ENCODE peak calls at places on chromosomes 2 and 18, in eight cellular contexts. J, A, N, I, C, V, R and F are unnamed samples.
A peak's percentile ranks its signal among the peaks of the same experiment; 100 is the strongest.

GRCh38 chr2:217685255-217685605 is 317.6 kb downstream of the TNS1 start:
- DNase-seq in R (no peak), A (peak; percentile 99), V (no peak), I (peak; percentile 3), N (no peak), C (peak; percentile 62), J (no peak), F (no peak)

GRCh38 chr2:173087214-173087581 is 11.6 kb downstream of the MAP3K20 start:
- DNase-seq in N (no peak), V (no peak), A (peak; percentile 28), C (no peak), I (no peak), J (no peak), R (no peak), F (no peak)

GRCh38 chr2:455913-456312 is 168.0 kb upstream of the ALKAL2 start:
- DNase-seq in R (no peak), N (no peak), J (no peak), V (no peak), I (no peak), C (no peak), A (no peak), F (no peak)

GRCh38 chr18:79518683-79519128 is 123.0 kb downstream of the NFATC1 start:
- DNase-seq in N (no peak), V (no peak), C (no peak), J (no peak), A (no peak), I (no peak), R (no peak), F (no peak)

GRCh38 chr2:170524828-170525565 is 190.1 kb upstream of the SP5 start:
- DNase-seq in V (no peak), I (no peak), C (no peak), J (no peak), A (peak; percentile 56), R (no peak), N (no peak), F (no peak)

GRCh38 chr2:28869494-28870145 is 489 bp downstream of the TRMT61B start:
- DNase-seq in R (no peak), A (peak; percentile 35), C (no peak), I (peak; percentile 52), J (no peak), V (peak; percentile 8), N (peak; percentile 6), F (no peak)

GRCh38 chr2:84995826-84996225 is 24.9 kb downstream of the KCMF1 start:
- DNase-seq in C (no peak), N (no peak), V (no peak), I (no peak), J (no peak), R (no peak), A (no peak), F (no peak)

GRCh38 chr18:24118750-24119577 is 19.9 kb upstream of the CABYR start:
- DNase-seq in R (peak; percentile 49), A (peak; percentile 65), C (peak; percentile 69), V (peak; percentile 65), I (peak; percentile 81), J (peak; percentile 46), N (peak; percentile 65), F (peak; percentile 76)

GRCh38 chr2:239940861-239941570 is 84.1 kb downstream of the NDUFA10 start:
- DNase-seq in C (no peak), I (no peak), A (no peak), N (no peak), J (no peak), V (no peak), R (no peak), F (no peak)

GRCh38 chr2:196971574-196972279 is 45.2 kb upstream of the PGAP1 start:
- DNase-seq in R (no peak), V (no peak), J (no peak), I (no peak), N (no peak), A (no peak), C (no peak), F (no peak)

GRCh38 chr2:241804326-241805276 is 4.4 kb upstream of the NEU4 start:
- DNase-seq in R (no peak), A (peak; percentile 47), J (no peak), N (no peak), I (no peak), V (no peak), C (no peak), F (no peak)

GRCh38 chr2:9779572-9780264 is 63.6 kb upstream of the TAF1B start:
- DNase-seq in J (no peak), N (peak; percentile 47), C (peak; percentile 18), I (no peak), V (no peak), R (no peak), A (no peak), F (peak; percentile 40)

GRCh38 chr2:239241431-239241830 is 159.4 kb downstream of the HDAC4 start:
- DNase-seq in C (no peak), R (no peak), V (no peak), J (no peak), I (no peak), N (no peak), A (no peak), F (no peak)

GRCh38 chr2:176508374-176508773 is 239.1 kb downstream of the MTX2 start:
- DNase-seq in A (no peak), V (no peak), R (no peak), C (no peak), N (no peak), J (no peak), I (no peak), F (no peak)

GRCh38 chr2:230944804-230945372 is 19.8 kb upstream of the GPR55 start:
- DNase-seq in V (no peak), J (no peak), N (no peak), C (no peak), I (no peak), R (no peak), A (no peak), F (no peak)

GRCh38 chr2:47246646-47247045 is 91.5 kb upstream of the STPG4 start:
- DNase-seq in I (no peak), C (no peak), V (no peak), R (no peak), A (no peak), J (no peak), N (no peak), F (no peak)

GRCh38 chr2:854460-854859 is 96.2 kb upstream of the SNTG2 start:
- DNase-seq in J (peak; percentile 6), C (no peak), A (peak; percentile 2), N (peak; percentile 48), I (peak; percentile 50), V (peak; percentile 46), R (peak; percentile 9), F (no peak)

GRCh38 chr2:206423147-206423546 is 20.2 kb upstream of the ADAM23 start:
- DNase-seq in A (peak; percentile 74), N (no peak), R (no peak), J (no peak), I (no peak), V (peak; percentile 20), C (no peak), F (no peak)

GRCh38 chr2:112881217-112882000 is 29.6 kb upstream of the IL37 start:
- DNase-seq in R (peak; percentile 58), I (no peak), A (peak; percentile 87), N (no peak), C (no peak), V (peak; percentile 18), J (no peak), F (no peak)

GRCh38 chr2:43405829-43406228 is 179.4 kb upstream of the ZFP36L2 start:
- DNase-seq in C (no peak), V (no peak), N (no peak), J (no peak), R (no peak), A (no peak), I (peak; percentile 67), F (no peak)

GRCh38 chr18:1075310-1075709 is 170.6 kb downstream of the ADCYAP1 start:
- DNase-seq in A (no peak), J (no peak), V (no peak), N (no peak), C (no peak), R (no peak), I (no peak), F (no peak)

GRCh38 chr2:10524341-10524740 is 76.2 kb upstream of the ODC1 start:
- DNase-seq in R (no peak), I (no peak), J (no peak), C (no peak), V (no peak), N (no peak), A (no peak), F (no peak)

GRCh38 chr2:17245921-17246320 is 272.3 kb downstream of the RAD51AP2 start:
- DNase-seq in J (no peak), I (no peak), R (no peak), A (peak; percentile 4), N (no peak), C (no peak), V (no peak), F (no peak)

GRCh38 chr2:11234309-11234708 is 79.0 kb downstream of the SLC66A3 start:
- DNase-seq in C (no peak), V (peak; percentile 7), I (no peak), N (no peak), R (no peak), J (no peak), A (peak; percentile 11), F (no peak)

GRCh38 chr2:2558476-2558875 is 227.4 kb upstream of the MYT1L start:
- DNase-seq in A (no peak), R (no peak), C (no peak), V (no peak), J (no peak), I (no peak), N (no peak), F (no peak)

GRCh38 chr2:28128281-28128950 is 237.9 kb downstream of the BABAM2 start:
- DNase-seq in V (no peak), N (no peak), I (no peak), R (no peak), J (no peak), C (no peak), A (peak; percentile 28), F (no peak)

GRCh38 chr2:28624798-28625701 is 126.6 kb upstream of the PPP1CB start:
- DNase-seq in R (peak; percentile 35), J (no peak), V (peak; percentile 40), A (peak; percentile 47), N (peak; percentile 63), I (peak; percentile 84), C (peak; percentile 75), F (peak; percentile 33)

GRCh38 chr2:218370410-218371063 is 11.5 kb upstream of the SLC11A1 start:
- DNase-seq in N (no peak), I (no peak), A (peak; percentile 81), R (no peak), V (no peak), C (peak; percentile 43), J (no peak), F (no peak)

GRCh38 chr18:11887305-11888262 is 20.5 kb downstream of the MPPE1 start:
- DNase-seq in C (no peak), V (no peak), N (no peak), J (no peak), A (peak; percentile 7), R (no peak), I (no peak), F (no peak)

GRCh38 chr2:25927357-25927756 is 49.1 kb upstream of the ASXL2 start:
- DNase-seq in C (no peak), R (no peak), J (no peak), N (no peak), A (no peak), V (no peak), I (no peak), F (no peak)

GRCh38 chr2:241224068-241224850 is 35.8 kb downstream of the ANO7 start:
- DNase-seq in R (peak; percentile 89), A (peak; percentile 52), J (no peak), N (no peak), V (no peak), C (peak; percentile 65), I (no peak), F (no peak)